ENCODE peak calls at places on chromosomes 13 and 19, in ten cellular contexts. I, O, T, Y, R, B, M, H, K and W are unnamed samples. For H3K4me1, the result is how much of the 10 kb centered on the place peaks cover.

GRCh38 chr13:46149272-46150133 is 32.5 kb downstream of the LCP1 start:
- DNase-seq in M (no peak), B (no peak), T (peak), I (no peak), R (no peak), K (no peak), Y (no peak), H (no peak), O (no peak), W (no peak)

GRCh38 chr13:20128459-20128927 is 32.4 kb downstream of the GJA3 start:
- DNase-seq in K (peak), M (no peak), R (peak), I (no peak), T (no peak), Y (peak), H (no peak), B (peak), O (peak), W (no peak)

GRCh38 chr13:30049692-30050091 is 199.3 kb upstream of the UBL3 start:
- DNase-seq in O (peak), M (no peak), K (no peak), T (no peak), H (no peak), Y (no peak), R (no peak), B (no peak), I (no peak), W (no peak)

GRCh38 chr13:24149306-24150032 is 11.1 kb upstream of the SPATA13 start:
- DNase-seq in O (no peak), I (no peak), M (no peak), B (no peak), H (no peak), Y (no peak), R (no peak), T (peak), K (no peak), W (no peak)

GRCh38 chr13:21613791-21614190 is 9.8 kb upstream of the MICU2 start:
- DNase-seq in K (no peak), O (no peak), M (no peak), H (no peak), Y (no peak), I (no peak), T (no peak), B (no peak), R (no peak), W (no peak)

GRCh38 chr13:98411617-98412310 is 165.1 kb downstream of the STK24 start:
- DNase-seq in M (no peak), T (no peak), R (no peak), B (no peak), Y (peak), K (peak), I (no peak), O (no peak), H (no peak), W (no peak)

GRCh38 chr19:43697295-43697694 is 18.6 kb upstream of the IRGC start:
- DNase-seq in Y (no peak), H (no peak), K (no peak), M (no peak), R (no peak), I (no peak), O (no peak), T (no peak), B (no peak), W (no peak)

GRCh38 chr13:67148219-67148583 is 81.9 kb downstream of the PCDH9 start:
- DNase-seq in O (no peak), M (no peak), Y (no peak), R (no peak), B (no peak), H (no peak), I (no peak), K (no peak), T (peak), W (no peak)

GRCh38 chr19:4086336-4086953 is 19.7 kb upstream of the ZBTB7A start:
- DNase-seq in R (no peak), M (no peak), O (no peak), T (no peak), K (no peak), H (no peak), I (no peak), Y (no peak), B (no peak), W (no peak)

GRCh38 chr13:59111711-59112110 is 1052.0 kb downstream of the DIAPH3 start:
- DNase-seq in M (no peak), O (no peak), T (peak), H (no peak), K (no peak), I (peak), R (no peak), B (no peak), Y (no peak), W (no peak)

GRCh38 chr19:43820098-43820860 is 6.8 kb upstream of the ZNF283 start:
- DNase-seq in O (no peak), B (no peak), Y (peak), M (no peak), I (no peak), R (peak), H (no peak), K (peak), T (peak), W (peak)

GRCh38 chr13:61255035-61255796 is 160.4 kb downstream of the PCDH20 start:
- DNase-seq in I (no peak), H (no peak), Y (no peak), B (no peak), R (no peak), K (no peak), O (peak), T (no peak), M (no peak), W (peak)

GRCh38 chr13:19713186-19713965 is 69.4 kb downstream of the PSPC1 start:
- DNase-seq in R (no peak), O (peak), H (no peak), I (peak), K (no peak), T (peak), M (no peak), B (no peak), Y (no peak), W (no peak)

GRCh38 chr13:81142306-81142999 is 801.5 kb upstream of the SPRY2 start:
- DNase-seq in M (no peak), B (no peak), I (no peak), K (no peak), H (no peak), O (no peak), T (no peak), R (no peak), Y (no peak), W (no peak)

GRCh38 chr19:47075941-47076340 is 27.5 kb upstream of the TMEM160 start:
- DNase-seq in R (no peak), K (no peak), H (no peak), B (no peak), Y (no peak), I (no peak), M (no peak), O (no peak), T (no peak), W (no peak)

GRCh38 chr13:106617561-106617960 is 49.6 kb upstream of the ARGLU1 start:
- DNase-seq in R (no peak), M (no peak), T (peak), K (no peak), I (peak), O (no peak), Y (no peak), B (no peak), H (peak), W (no peak)

GRCh38 chr13:80340643-80341097 is 256 bp downstream of the SPRY2 start:
- DNase-seq in M (peak), H (no peak), I (peak), R (no peak), Y (no peak), K (no peak), T (peak), B (no peak), O (no peak), W (no peak)

GRCh38 chr13:75829874-75830273 is 193.7 kb downstream of the LMO7 start:
- DNase-seq in K (no peak), T (peak), O (no peak), M (no peak), R (no peak), Y (no peak), I (no peak), H (no peak), B (no peak), W (no peak)

GRCh38 chr13:29749401-29750177 is 100.8 kb downstream of the UBL3 start:
- DNase-seq in T (peak), R (no peak), I (peak), K (no peak), Y (no peak), O (no peak), B (no peak), M (no peak), H (no peak), W (no peak)

GRCh38 chr13:99605417-99606321 is 104.4 kb downstream of the TM9SF2 start:
- DNase-seq in H (peak), K (peak), R (no peak), T (peak), O (peak), I (no peak), M (no peak), Y (no peak), B (peak), W (peak)

GRCh38 chr19:16076958-16077611 is 790 bp downstream of the TPM4 start:
- DNase-seq in I (peak), Y (no peak), O (peak), M (peak), B (peak), R (no peak), H (no peak), T (no peak), K (peak), W (peak)

GRCh38 chr13:46071590-46072249 is 19.2 kb upstream of the ZC3H13 start:
- DNase-seq in K (no peak), I (no peak), Y (no peak), O (no peak), B (no peak), H (no peak), R (no peak), T (no peak), M (no peak), W (no peak)

GRCh38 chr13:108495686-108496363 is 133.6 kb upstream of the MYO16 start:
- DNase-seq in R (peak), O (peak), Y (no peak), M (no peak), T (peak), B (peak), K (no peak), I (peak), H (peak), W (no peak)

GRCh38 chr19:8611890-8612806 is 1.6 kb upstream of the ADAMTS10 start:
- DNase-seq in B (no peak), R (no peak), Y (peak), M (peak), T (peak), I (peak), K (peak), O (no peak), H (no peak), W (no peak)

GRCh38 chr19:42220751-42221097 is 612 bp downstream of the ZNF526 start:
- DNase-seq in K (no peak), I (no peak), R (no peak), T (no peak), Y (no peak), M (no peak), O (no peak), B (no peak), H (no peak), W (no peak)

GRCh38 chr19:42217522-42218442 is at the start of gene DEDD2:
- DNase-seq in Y (peak), K (peak), M (peak), B (peak), O (peak), H (peak), I (peak), R (peak), T (peak), W (peak)

GRCh38 chr19:42214810-42215209 is 2.7 kb downstream of the DEDD2 start:
- DNase-seq in B (no peak), O (no peak), Y (no peak), R (no peak), T (no peak), H (no peak), I (no peak), M (no peak), K (no peak), W (no peak)

GRCh38 chr19:42219812-42220750 is at the start of gene ZNF526:
- DNase-seq in Y (peak), R (peak), K (peak), H (peak), M (peak), I (peak), B (peak), T (peak), O (peak), W (peak)

DNA sequence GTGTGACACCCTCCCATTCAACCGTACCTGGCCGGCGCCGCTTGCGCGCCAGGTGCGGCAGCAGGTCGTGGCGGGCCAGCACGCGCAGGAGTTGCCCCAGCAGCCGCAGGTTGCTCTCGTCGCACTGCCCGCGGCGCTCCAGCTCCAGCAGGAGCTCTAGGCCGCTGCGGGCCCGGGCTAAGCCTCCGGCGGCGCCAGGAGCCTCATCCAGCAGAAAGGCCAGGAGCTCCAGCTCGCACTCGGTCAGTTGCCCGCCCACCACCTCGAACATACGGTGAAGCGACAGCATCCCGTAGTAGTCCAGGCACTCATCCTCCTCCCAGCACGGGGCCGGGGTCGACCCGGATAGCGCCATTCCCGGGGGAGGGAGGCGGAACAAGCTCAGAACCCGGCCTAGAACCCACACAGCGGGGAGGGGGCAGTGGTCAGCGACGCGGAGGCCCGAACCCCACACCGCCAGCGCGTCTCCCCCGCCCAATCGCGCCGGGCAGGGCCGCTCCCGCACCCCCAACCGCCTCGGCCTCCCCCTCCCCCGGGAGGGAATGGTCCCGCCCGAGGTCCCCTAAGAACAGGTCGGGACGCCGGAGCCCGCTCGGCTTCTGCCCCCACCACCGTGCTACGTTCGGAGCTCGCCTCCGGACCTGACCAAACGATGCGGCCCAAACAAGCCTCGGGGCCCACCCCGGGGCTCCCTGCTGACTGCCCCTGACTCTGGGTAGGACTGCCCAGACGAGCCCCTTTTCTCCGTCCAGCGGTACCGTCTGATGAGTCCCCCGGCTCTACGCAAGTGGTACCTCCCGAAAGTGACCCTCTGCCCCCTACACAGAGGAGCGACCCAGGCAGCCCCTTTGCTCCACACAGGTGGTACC is 590 bp downstream of the DEDD2 start:
- DNase-seq in T (peak), I (no peak), B (peak), H (peak), M (peak), R (no peak), K (peak), O (peak), Y (peak), W (peak)
- H3K4me1 ChIP-seq in T (under half), I (under half), B (under half), H (under half), M (half or more), R (half or more), K (under half), O (under half), Y (half or more), W (under half)

GRCh38 chr19:29532097-29532496 is 6.3 kb downstream of the VSTM2B start:
- DNase-seq in T (no peak), B (no peak), R (no peak), H (no peak), Y (no peak), M (no peak), I (no peak), O (no peak), K (no peak), W (no peak)
- H3K4me3 ChIP-seq in T (no peak), B (no peak), R (no peak), H (no peak), Y (no peak), M (no peak), I (no peak), O (no peak), K (no peak), W (no peak)

DNA sequence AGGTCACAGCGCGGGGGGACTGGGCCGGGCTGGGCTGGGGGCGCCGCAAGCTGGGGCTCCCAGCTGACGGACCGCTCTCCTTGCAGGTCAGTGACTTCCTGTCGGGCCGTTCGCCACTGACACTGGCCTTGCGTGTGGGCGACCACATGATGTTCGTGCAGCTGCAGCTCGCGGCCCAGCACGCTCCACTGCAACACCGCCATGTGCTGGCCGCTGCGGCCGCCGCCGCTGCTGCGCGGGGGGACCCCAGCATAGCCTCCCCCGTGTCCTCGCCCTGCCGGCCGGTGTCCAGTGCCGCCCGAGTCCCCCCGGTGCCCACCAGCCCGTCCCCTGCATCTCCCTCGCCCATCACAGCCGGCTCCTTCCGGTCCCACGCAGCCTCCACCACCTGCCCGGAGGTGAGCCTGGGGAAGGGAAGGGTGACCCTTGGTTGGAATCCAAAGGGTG is 5.7 kb downstream of the MIDN start:
- DNase-seq in K (peak), H (no peak), R (no peak), I (no peak), M (no peak), T (no peak), Y (no peak), O (no peak), B (no peak), W (no peak)
- H3K4me1 ChIP-seq in K (half or more), H (under half), R (half or more), I (half or more), M (half or more), T (under half), Y (under half), O (under half), B (under half), W (under half)

DNA sequence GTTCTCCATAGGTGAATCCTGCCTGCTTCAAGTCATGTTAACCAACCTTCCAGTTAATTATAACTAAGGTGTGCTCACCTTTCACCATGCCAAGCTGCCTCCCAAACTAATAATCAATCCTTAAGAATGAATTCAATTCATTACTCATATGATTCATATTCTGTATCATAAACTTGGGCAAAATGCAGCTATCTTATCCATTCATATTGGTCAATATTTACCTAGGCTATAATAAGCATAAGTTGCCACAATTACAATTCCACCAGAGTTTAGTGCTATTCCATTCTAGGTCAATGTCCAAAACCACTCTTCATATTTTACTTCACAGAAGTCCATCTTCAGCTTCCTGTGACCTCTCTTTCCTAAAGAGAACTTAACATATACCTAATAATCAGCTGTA is 13.4 kb downstream of the ELF1 start:
- DNase-seq in K (no peak), I (no peak), T (no peak), M (no peak), Y (no peak), O (no peak), H (no peak), R (no peak), B (no peak), W (no peak)
- H3K4me3 ChIP-seq in K (no peak), I (no peak), T (no peak), M (no peak), Y (peak), O (no peak), H (no peak), R (peak), B (no peak), W (no peak)

GRCh38 chr13:32038353-32038752 is 6.8 kb downstream of the FRY start:
- DNase-seq in K (no peak), B (no peak), Y (no peak), M (no peak), T (no peak), H (no peak), R (no peak), O (no peak), I (no peak), W (peak)
- H3K4me1 ChIP-seq in K (under half), B (half or more), Y (under half), M (under half), T (under half), H (under half), R (under half), O (under half), I (under half), W (under half)

GRCh38 chr19:10286803-10287737 is at the start of gene ICAM4:
- DNase-seq in H (no peak), I (no peak), Y (no peak), O (peak), K (peak), M (peak), R (no peak), T (no peak), B (no peak), W (peak)
- H3K4me3 ChIP-seq in H (no peak), I (no peak), Y (peak), O (peak), K (peak), M (no peak), R (no peak), T (no peak), B (no peak), W (peak)

GRCh38 chr19:39937792-39938191 is 3.4 kb upstream of the FCGBP start:
- DNase-seq in T (no peak), R (no peak), K (no peak), B (no peak), M (no peak), I (no peak), H (no peak), Y (no peak), O (no peak), W (no peak)

GRCh38 chr19:39943586-39943985 is 9.2 kb upstream of the FCGBP start:
- DNase-seq in Y (no peak), H (no peak), R (no peak), T (no peak), K (no peak), M (no peak), B (no peak), I (no peak), O (no peak), W (no peak)

GRCh38 chr19:39940221-39940833 is 5.9 kb upstream of the FCGBP start:
- DNase-seq in M (no peak), K (no peak), Y (no peak), H (no peak), I (no peak), O (no peak), B (no peak), T (no peak), R (no peak), W (no peak)

GRCh38 chr19:39941615-39942507 is 7.4 kb upstream of the FCGBP start:
- DNase-seq in B (no peak), I (no peak), H (peak), Y (peak), R (peak), K (peak), T (peak), O (no peak), M (no peak), W (no peak)

DNA sequence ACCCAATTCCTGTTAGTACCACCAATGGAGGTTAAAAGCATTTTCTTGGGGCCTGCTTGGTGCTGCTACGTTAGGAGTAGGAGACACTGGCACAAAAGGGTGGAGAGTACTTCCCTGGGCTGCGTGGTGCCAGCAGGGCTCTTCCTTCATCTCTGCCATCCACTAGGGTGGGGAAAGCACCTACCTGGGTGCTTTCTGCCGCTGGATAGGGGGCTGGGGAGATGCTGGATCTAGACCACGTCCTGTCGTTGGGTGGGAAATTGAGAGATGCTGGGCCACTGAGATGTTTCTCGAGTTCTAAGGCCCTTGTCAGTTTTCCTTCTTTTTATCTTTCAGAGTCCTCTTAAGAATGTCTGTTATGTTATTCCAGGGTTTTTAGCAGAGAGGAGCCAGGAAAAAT is 6.7 kb upstream of the FCGBP start:
- DNase-seq in B (no peak), H (no peak), K (no peak), M (no peak), R (no peak), I (no peak), T (no peak), O (no peak), Y (no peak), W (no peak)
- H3K4me1 ChIP-seq in B (under half), H (under half), K (under half), M (under half), R (half or more), I (under half), T (under half), O (under half), Y (half or more), W (under half)

GRCh38 chr13:49329831-49330545 is 82.3 kb downstream of the CDADC1 start:
- DNase-seq in M (no peak), T (no peak), H (no peak), B (no peak), R (no peak), O (peak), I (no peak), Y (no peak), K (no peak), W (no peak)
- H3K4me3 ChIP-seq in M (no peak), T (no peak), H (no peak), B (no peak), R (no peak), O (no peak), I (no peak), Y (no peak), K (no peak), W (no peak)

GRCh38 chr13:110353339-110353977 is 46.4 kb downstream of the COL4A2 start:
- DNase-seq in K (no peak), O (no peak), B (no peak), Y (no peak), T (no peak), R (no peak), I (no peak), H (no peak), M (no peak), W (no peak)
- H3K4me1 ChIP-seq in K (under half), O (under half), B (under half), Y (under half), T (under half), R (under half), I (under half), H (under half), M (under half), W (under half)